ENCODE peak calls at places on chromosomes 7 and 10, in nine cellular contexts. One of them, this sample, is unnamed.
A peak's percentile ranks its signal among the peaks of the same experiment; 100 is the strongest.

GRCh38 chr10:100024741-100025140 is 15.0 kb upstream of the DNMBP start:
- DNase-seq in DMS153: no peak
- DNase-seq in NCI-H1105: no peak
- DNase-seq in renal cortical epithelial cell: no peak
- DNase-seq in occipital lobe: no peak
- DNase-seq in naive thymus-derived CD4-positive, alpha-beta T cell: no peak
- DNase-seq in left cardiac atrium: no peak
- DNase-seq in stimulated activated CD4-positive, alpha-beta T cell treated with anti-CD3 and anti-CD28 coated beads, Interleukin-4, amount 100 ng/mL, for 1 hour: no peak
- DNase-seq in psoas muscle: no peak
- DNase-seq in this sample: no peak

GRCh38 chr10:6019796-6020195 is 42.4 kb downstream of the IL2RA start:
- DNase-seq in DMS153: no peak
- DNase-seq in NCI-H1105: no peak
- DNase-seq in renal cortical epithelial cell: no peak
- DNase-seq in occipital lobe: no peak
- DNase-seq in naive thymus-derived CD4-positive, alpha-beta T cell: no peak
- DNase-seq in left cardiac atrium: no peak
- DNase-seq in stimulated activated CD4-positive, alpha-beta T cell treated with anti-CD3 and anti-CD28 coated beads, Interleukin-4, amount 100 ng/mL, for 1 hour: no peak
- DNase-seq in psoas muscle: no peak
- DNase-seq in this sample: no peak

GRCh38 chr10:29932991-29933390 is 126.4 kb downstream of the JCAD start:
- DNase-seq in DMS153: no peak
- DNase-seq in NCI-H1105: no peak
- DNase-seq in renal cortical epithelial cell: peak; percentile 80
- DNase-seq in occipital lobe: no peak
- DNase-seq in naive thymus-derived CD4-positive, alpha-beta T cell: no peak
- DNase-seq in left cardiac atrium: no peak
- DNase-seq in stimulated activated CD4-positive, alpha-beta T cell treated with anti-CD3 and anti-CD28 coated beads, Interleukin-4, amount 100 ng/mL, for 1 hour: no peak
- DNase-seq in psoas muscle: no peak
- DNase-seq in this sample: no peak

GRCh38 chr10:48444266-48444665 is 137.8 kb downstream of the MAPK8 start:
- DNase-seq in DMS153: peak; percentile 35
- DNase-seq in NCI-H1105: no peak
- DNase-seq in renal cortical epithelial cell: peak; percentile 49
- DNase-seq in occipital lobe: no peak
- DNase-seq in naive thymus-derived CD4-positive, alpha-beta T cell: no peak
- DNase-seq in left cardiac atrium: no peak
- DNase-seq in stimulated activated CD4-positive, alpha-beta T cell treated with anti-CD3 and anti-CD28 coated beads, Interleukin-4, amount 100 ng/mL, for 1 hour: no peak
- DNase-seq in psoas muscle: no peak
- DNase-seq in this sample: no peak

GRCh38 chr10:110686941-110687340 is 42.8 kb downstream of the RBM20 start:
- DNase-seq in DMS153: no peak
- DNase-seq in NCI-H1105: no peak
- DNase-seq in renal cortical epithelial cell: peak; percentile 19
- DNase-seq in occipital lobe: no peak
- DNase-seq in naive thymus-derived CD4-positive, alpha-beta T cell: no peak
- DNase-seq in left cardiac atrium: no peak
- DNase-seq in stimulated activated CD4-positive, alpha-beta T cell treated with anti-CD3 and anti-CD28 coated beads, Interleukin-4, amount 100 ng/mL, for 1 hour: no peak
- DNase-seq in psoas muscle: no peak
- DNase-seq in this sample: no peak

GRCh38 chr10:117189557-117189956 is 7.7 kb upstream of the KCNK18 start:
- DNase-seq in DMS153: no peak
- DNase-seq in NCI-H1105: no peak
- DNase-seq in renal cortical epithelial cell: no peak
- DNase-seq in occipital lobe: no peak
- DNase-seq in naive thymus-derived CD4-positive, alpha-beta T cell: no peak
- DNase-seq in left cardiac atrium: no peak
- DNase-seq in stimulated activated CD4-positive, alpha-beta T cell treated with anti-CD3 and anti-CD28 coated beads, Interleukin-4, amount 100 ng/mL, for 1 hour: no peak
- DNase-seq in psoas muscle: no peak
- DNase-seq in this sample: no peak

GRCh38 chr7:106775552-106775936 is 89.5 kb upstream of the PIK3CG start:
- DNase-seq in DMS153: no peak
- DNase-seq in NCI-H1105: no peak
- DNase-seq in renal cortical epithelial cell: peak; percentile 90
- DNase-seq in occipital lobe: no peak
- DNase-seq in naive thymus-derived CD4-positive, alpha-beta T cell: no peak
- DNase-seq in left cardiac atrium: no peak
- DNase-seq in stimulated activated CD4-positive, alpha-beta T cell treated with anti-CD3 and anti-CD28 coated beads, Interleukin-4, amount 100 ng/mL, for 1 hour: no peak
- DNase-seq in psoas muscle: no peak
- DNase-seq in this sample: peak; percentile 32

GRCh38 chr10:75395955-75396860 is 5.4 kb downstream of the ZNF503 start:
- DNase-seq in DMS153: no peak
- DNase-seq in NCI-H1105: no peak
- DNase-seq in renal cortical epithelial cell: no peak
- DNase-seq in occipital lobe: no peak
- DNase-seq in naive thymus-derived CD4-positive, alpha-beta T cell: no peak
- DNase-seq in left cardiac atrium: peak; percentile 37
- DNase-seq in stimulated activated CD4-positive, alpha-beta T cell treated with anti-CD3 and anti-CD28 coated beads, Interleukin-4, amount 100 ng/mL, for 1 hour: no peak
- DNase-seq in psoas muscle: peak; percentile 39
- DNase-seq in this sample: no peak

GRCh38 chr10:58438340-58438739 is 53.1 kb downstream of the TFAM start:
- DNase-seq in DMS153: no peak
- DNase-seq in NCI-H1105: no peak
- DNase-seq in renal cortical epithelial cell: peak; percentile 98
- DNase-seq in occipital lobe: no peak
- DNase-seq in naive thymus-derived CD4-positive, alpha-beta T cell: no peak
- DNase-seq in left cardiac atrium: no peak
- DNase-seq in stimulated activated CD4-positive, alpha-beta T cell treated with anti-CD3 and anti-CD28 coated beads, Interleukin-4, amount 100 ng/mL, for 1 hour: no peak
- DNase-seq in psoas muscle: no peak
- DNase-seq in this sample: no peak

GRCh38 chr10:71075759-71076472 is 136.5 kb upstream of the UNC5B start:
- DNase-seq in DMS153: no peak
- DNase-seq in NCI-H1105: no peak
- DNase-seq in renal cortical epithelial cell: no peak
- DNase-seq in occipital lobe: no peak
- DNase-seq in naive thymus-derived CD4-positive, alpha-beta T cell: no peak
- DNase-seq in left cardiac atrium: no peak
- DNase-seq in stimulated activated CD4-positive, alpha-beta T cell treated with anti-CD3 and anti-CD28 coated beads, Interleukin-4, amount 100 ng/mL, for 1 hour: no peak
- DNase-seq in psoas muscle: no peak
- DNase-seq in this sample: no peak

GRCh38 chr7:101784275-101785127 is 32.9 kb upstream of the CUX1 start:
- DNase-seq in DMS153: no peak
- DNase-seq in NCI-H1105: no peak
- DNase-seq in renal cortical epithelial cell: no peak
- DNase-seq in occipital lobe: peak; percentile 11
- DNase-seq in naive thymus-derived CD4-positive, alpha-beta T cell: no peak
- DNase-seq in left cardiac atrium: no peak
- DNase-seq in stimulated activated CD4-positive, alpha-beta T cell treated with anti-CD3 and anti-CD28 coated beads, Interleukin-4, amount 100 ng/mL, for 1 hour: no peak
- DNase-seq in psoas muscle: no peak
- DNase-seq in this sample: no peak

GRCh38 chr10:125003146-125003900 is 61.4 kb downstream of the ZRANB1 start:
- DNase-seq in DMS153: no peak
- DNase-seq in NCI-H1105: no peak
- DNase-seq in renal cortical epithelial cell: no peak
- DNase-seq in occipital lobe: no peak
- DNase-seq in naive thymus-derived CD4-positive, alpha-beta T cell: peak; percentile 16
- DNase-seq in left cardiac atrium: no peak
- DNase-seq in stimulated activated CD4-positive, alpha-beta T cell treated with anti-CD3 and anti-CD28 coated beads, Interleukin-4, amount 100 ng/mL, for 1 hour: no peak
- DNase-seq in psoas muscle: no peak
- DNase-seq in this sample: no peak

GRCh38 chr10:5563991-5564536 is 39.3 kb downstream of the CALML3 start:
- DNase-seq in DMS153: no peak
- DNase-seq in NCI-H1105: no peak
- DNase-seq in renal cortical epithelial cell: peak; percentile 48
- DNase-seq in occipital lobe: no peak
- DNase-seq in naive thymus-derived CD4-positive, alpha-beta T cell: peak; percentile 38
- DNase-seq in left cardiac atrium: no peak
- DNase-seq in stimulated activated CD4-positive, alpha-beta T cell treated with anti-CD3 and anti-CD28 coated beads, Interleukin-4, amount 100 ng/mL, for 1 hour: peak; percentile 60
- DNase-seq in psoas muscle: no peak
- DNase-seq in this sample: peak; percentile 30

GRCh38 chr7:28607179-28607578 is 194.9 kb downstream of the CREB5 start:
- DNase-seq in DMS153: peak; percentile 17
- DNase-seq in NCI-H1105: no peak
- DNase-seq in renal cortical epithelial cell: no peak
- DNase-seq in occipital lobe: no peak
- DNase-seq in naive thymus-derived CD4-positive, alpha-beta T cell: no peak
- DNase-seq in left cardiac atrium: no peak
- DNase-seq in stimulated activated CD4-positive, alpha-beta T cell treated with anti-CD3 and anti-CD28 coated beads, Interleukin-4, amount 100 ng/mL, for 1 hour: no peak
- DNase-seq in psoas muscle: no peak
- DNase-seq in this sample: no peak

GRCh38 chr10:124476043-124476725 is 14.6 kb downstream of the LHPP start:
- DNase-seq in DMS153: no peak
- DNase-seq in NCI-H1105: no peak
- DNase-seq in renal cortical epithelial cell: peak; percentile 19
- DNase-seq in occipital lobe: no peak
- DNase-seq in naive thymus-derived CD4-positive, alpha-beta T cell: no peak
- DNase-seq in left cardiac atrium: no peak
- DNase-seq in stimulated activated CD4-positive, alpha-beta T cell treated with anti-CD3 and anti-CD28 coated beads, Interleukin-4, amount 100 ng/mL, for 1 hour: no peak
- DNase-seq in psoas muscle: no peak
- DNase-seq in this sample: no peak

GRCh38 chr7:157046681-157047080 is 36.2 kb upstream of the MNX1 start:
- DNase-seq in DMS153: no peak
- DNase-seq in NCI-H1105: no peak
- DNase-seq in renal cortical epithelial cell: peak; percentile 63
- DNase-seq in occipital lobe: no peak
- DNase-seq in naive thymus-derived CD4-positive, alpha-beta T cell: no peak
- DNase-seq in left cardiac atrium: no peak
- DNase-seq in stimulated activated CD4-positive, alpha-beta T cell treated with anti-CD3 and anti-CD28 coated beads, Interleukin-4, amount 100 ng/mL, for 1 hour: no peak
- DNase-seq in psoas muscle: no peak
- DNase-seq in this sample: peak; percentile 65

GRCh38 chr7:91556956-91557650 is 292.9 kb downstream of the FZD1 start:
- DNase-seq in DMS153: no peak
- DNase-seq in NCI-H1105: peak; percentile 39
- DNase-seq in renal cortical epithelial cell: peak; percentile 59
- DNase-seq in occipital lobe: no peak
- DNase-seq in naive thymus-derived CD4-positive, alpha-beta T cell: no peak
- DNase-seq in left cardiac atrium: no peak
- DNase-seq in stimulated activated CD4-positive, alpha-beta T cell treated with anti-CD3 and anti-CD28 coated beads, Interleukin-4, amount 100 ng/mL, for 1 hour: no peak
- DNase-seq in psoas muscle: no peak
- DNase-seq in this sample: no peak

GRCh38 chr7:38057829-38058228 is 120.2 kb upstream of the STARD3NL start:
- DNase-seq in DMS153: no peak
- DNase-seq in NCI-H1105: no peak
- DNase-seq in renal cortical epithelial cell: no peak
- DNase-seq in occipital lobe: no peak
- DNase-seq in naive thymus-derived CD4-positive, alpha-beta T cell: no peak
- DNase-seq in left cardiac atrium: no peak
- DNase-seq in stimulated activated CD4-positive, alpha-beta T cell treated with anti-CD3 and anti-CD28 coated beads, Interleukin-4, amount 100 ng/mL, for 1 hour: no peak
- DNase-seq in psoas muscle: no peak
- DNase-seq in this sample: no peak

GRCh38 chr7:99794585-99795502 is 10.9 kb upstream of the CYP3A4 start:
- DNase-seq in DMS153: no peak
- DNase-seq in NCI-H1105: no peak
- DNase-seq in renal cortical epithelial cell: peak; percentile 81
- DNase-seq in occipital lobe: no peak
- DNase-seq in naive thymus-derived CD4-positive, alpha-beta T cell: no peak
- DNase-seq in left cardiac atrium: no peak
- DNase-seq in stimulated activated CD4-positive, alpha-beta T cell treated with anti-CD3 and anti-CD28 coated beads, Interleukin-4, amount 100 ng/mL, for 1 hour: no peak
- DNase-seq in psoas muscle: no peak
- DNase-seq in this sample: no peak

GRCh38 chr7:3218561-3219225 is 82.4 kb upstream of the SDK1 start:
- DNase-seq in DMS153: no peak
- DNase-seq in NCI-H1105: peak; percentile 52
- DNase-seq in renal cortical epithelial cell: peak; percentile 90
- DNase-seq in occipital lobe: no peak
- DNase-seq in naive thymus-derived CD4-positive, alpha-beta T cell: no peak
- DNase-seq in left cardiac atrium: no peak
- DNase-seq in stimulated activated CD4-positive, alpha-beta T cell treated with anti-CD3 and anti-CD28 coated beads, Interleukin-4, amount 100 ng/mL, for 1 hour: no peak
- DNase-seq in psoas muscle: no peak
- DNase-seq in this sample: no peak

GRCh38 chr7:50962962-50963374 is 180.3 kb upstream of the GRB10 start:
- DNase-seq in DMS153: peak; percentile 92
- DNase-seq in NCI-H1105: peak; percentile 69
- DNase-seq in renal cortical epithelial cell: peak; percentile 91
- DNase-seq in occipital lobe: no peak
- DNase-seq in naive thymus-derived CD4-positive, alpha-beta T cell: no peak
- DNase-seq in left cardiac atrium: peak; percentile 72
- DNase-seq in stimulated activated CD4-positive, alpha-beta T cell treated with anti-CD3 and anti-CD28 coated beads, Interleukin-4, amount 100 ng/mL, for 1 hour: no peak
- DNase-seq in psoas muscle: peak; percentile 53
- DNase-seq in this sample: no peak

GRCh38 chr10:115935731-115936130 is 337.3 kb downstream of the GFRA1 start:
- DNase-seq in DMS153: no peak
- DNase-seq in NCI-H1105: no peak
- DNase-seq in renal cortical epithelial cell: no peak
- DNase-seq in occipital lobe: no peak
- DNase-seq in naive thymus-derived CD4-positive, alpha-beta T cell: no peak
- DNase-seq in left cardiac atrium: no peak
- DNase-seq in stimulated activated CD4-positive, alpha-beta T cell treated with anti-CD3 and anti-CD28 coated beads, Interleukin-4, amount 100 ng/mL, for 1 hour: no peak
- DNase-seq in psoas muscle: no peak
- DNase-seq in this sample: no peak

GRCh38 chr10:132860527-132860926 is 74.6 kb upstream of the NKX6-2 start:
- DNase-seq in DMS153: no peak
- DNase-seq in NCI-H1105: no peak
- DNase-seq in renal cortical epithelial cell: no peak
- DNase-seq in occipital lobe: no peak
- DNase-seq in naive thymus-derived CD4-positive, alpha-beta T cell: no peak
- DNase-seq in left cardiac atrium: no peak
- DNase-seq in stimulated activated CD4-positive, alpha-beta T cell treated with anti-CD3 and anti-CD28 coated beads, Interleukin-4, amount 100 ng/mL, for 1 hour: no peak
- DNase-seq in psoas muscle: no peak
- DNase-seq in this sample: no peak

GRCh38 chr7:39589323-39590111 is 23.3 kb downstream of the YAE1 start:
- DNase-seq in DMS153: peak; percentile 16
- DNase-seq in NCI-H1105: no peak
- DNase-seq in renal cortical epithelial cell: peak; percentile 95
- DNase-seq in occipital lobe: no peak
- DNase-seq in naive thymus-derived CD4-positive, alpha-beta T cell: peak; percentile 62
- DNase-seq in left cardiac atrium: no peak
- DNase-seq in stimulated activated CD4-positive, alpha-beta T cell treated with anti-CD3 and anti-CD28 coated beads, Interleukin-4, amount 100 ng/mL, for 1 hour: peak; percentile 29
- DNase-seq in psoas muscle: no peak
- DNase-seq in this sample: no peak

GRCh38 chr7:120856621-120857352 is 1.2 kb downstream of the TSPAN12 start:
- DNase-seq in DMS153: peak; percentile 16
- DNase-seq in NCI-H1105: no peak
- DNase-seq in renal cortical epithelial cell: no peak
- DNase-seq in occipital lobe: no peak
- DNase-seq in naive thymus-derived CD4-positive, alpha-beta T cell: peak; percentile 23
- DNase-seq in left cardiac atrium: peak; percentile 55
- DNase-seq in stimulated activated CD4-positive, alpha-beta T cell treated with anti-CD3 and anti-CD28 coated beads, Interleukin-4, amount 100 ng/mL, for 1 hour: peak; percentile 5
- DNase-seq in psoas muscle: peak; percentile 29
- DNase-seq in this sample: no peak

GRCh38 chr7:77415474-77415821 is 701 bp downstream of the GSAP start:
- DNase-seq in DMS153: no peak
- DNase-seq in NCI-H1105: no peak
- DNase-seq in renal cortical epithelial cell: no peak
- DNase-seq in occipital lobe: no peak
- DNase-seq in naive thymus-derived CD4-positive, alpha-beta T cell: peak; percentile 27
- DNase-seq in left cardiac atrium: no peak
- DNase-seq in stimulated activated CD4-positive, alpha-beta T cell treated with anti-CD3 and anti-CD28 coated beads, Interleukin-4, amount 100 ng/mL, for 1 hour: peak; percentile 22
- DNase-seq in psoas muscle: no peak
- DNase-seq in this sample: no peak

This sample was measured in amniotic stem cell.